ENCODE peak calls at places on chromosome 1, in ten cellular contexts. U is lung, P is IMR-90, G is esophagus squamous epithelium, W is K562, V is HL-60, L is neural progenitor cell, Z is breast epithelium, F is cardiac muscle cell, C is stomach. E is an unnamed sample.

GRCh38 chr1:61253059-61253735 is 170.8 kb downstream of the NFIA start:
- DNase-seq in G (no peak), Z (peak; percentile 81), V (peak; percentile 86), C (peak; percentile 76), U (peak; percentile 80), F (peak; percentile 70), P (peak; percentile 17), W (peak; percentile 87), L (no peak), E (peak; percentile 88)

GRCh38 chr1:106755682-106756406 is 300.6 kb upstream of the PRMT6 start:
- DNase-seq in P (peak; percentile 10), Z (no peak), G (no peak), L (no peak), V (no peak), U (no peak), W (no peak), F (no peak), C (no peak), E (no peak)

GRCh38 chr1:155893389-155894142 is 17.6 kb downstream of the RIT1 start:
- DNase-seq in Z (no peak), G (no peak), C (no peak), L (no peak), F (no peak), V (no peak), W (no peak), P (peak; percentile 91), U (no peak), E (no peak)

GRCh38 chr1:112007169-112007568 is 17.7 kb upstream of the KCND3 start:
- DNase-seq in Z (no peak), F (no peak), W (no peak), G (no peak), P (no peak), L (no peak), V (no peak), U (no peak), C (no peak), E (no peak)

GRCh38 chr1:6603424-6603850 is 768 bp upstream of the KLHL21 start:
- DNase-seq in V (no peak), C (peak; percentile 61), Z (no peak), F (peak; percentile 65), P (peak; percentile 79), L (peak; percentile 68), W (peak; percentile 63), G (no peak), U (peak; percentile 59), E (peak; percentile 64)

GRCh38 chr1:27301052-27301422 is 20.9 kb upstream of the TMEM222 start:
- DNase-seq in U (no peak), W (no peak), Z (no peak), V (no peak), G (no peak), L (no peak), F (no peak), C (no peak), P (no peak), E (no peak)

GRCh38 chr1:222657899-222658298 is 40.0 kb downstream of the MIA3 start:
- DNase-seq in W (no peak), F (no peak), G (no peak), V (no peak), U (no peak), L (no peak), P (no peak), C (no peak), Z (no peak), E (no peak)

GRCh38 chr1:20474333-20474975 is 11.6 kb downstream of the CAMK2N1 start:
- DNase-seq in V (no peak), U (no peak), P (peak; percentile 30), F (no peak), C (no peak), G (no peak), W (no peak), Z (no peak), L (no peak), E (no peak)

GRCh38 chr1:40014253-40014706 is 26.2 kb upstream of the CAP1 start:
- DNase-seq in Z (no peak), V (peak; percentile 61), U (no peak), C (no peak), L (no peak), G (no peak), F (no peak), W (no peak), P (peak; percentile 37), E (no peak)

GRCh38 chr1:107858323-107858722 is 106.7 kb downstream of the VAV3 start:
- DNase-seq in P (no peak), U (no peak), G (no peak), W (no peak), F (no peak), V (no peak), C (no peak), L (peak; percentile 14), Z (no peak), E (no peak)

GRCh38 chr1:53341521-53341895 is 13.6 kb upstream of the LRP8 start:
- DNase-seq in V (no peak), P (no peak), Z (no peak), C (peak; percentile 9), W (no peak), U (no peak), F (no peak), G (no peak), L (no peak), E (peak; percentile 4)

GRCh38 chr1:94031154-94031553 is 89.8 kb downstream of the ABCA4 start:
- DNase-seq in L (no peak), Z (no peak), F (no peak), W (no peak), C (no peak), G (no peak), U (no peak), P (no peak), V (no peak), E (no peak)

GRCh38 chr1:27520651-27521050 is 30.7 kb upstream of the WASF2 start:
- DNase-seq in P (no peak), F (no peak), Z (no peak), C (no peak), U (no peak), W (no peak), L (peak; percentile 33), G (no peak), V (no peak), E (no peak)

GRCh38 chr1:14635421-14635820 is 36.9 kb downstream of the KAZN start:
- DNase-seq in V (no peak), U (no peak), L (no peak), W (no peak), G (no peak), C (no peak), P (no peak), F (no peak), Z (no peak), E (no peak)

GRCh38 chr1:215971793-215972441 is 404.8 kb downstream of the KCTD3 start:
- DNase-seq in P (no peak), U (no peak), G (no peak), C (no peak), Z (no peak), L (peak; percentile 26), W (no peak), V (no peak), F (peak; percentile 63), E (no peak)
- TF ChIP-seq CTCF in P (no peak), U (no peak), G (no peak), C (no peak), Z (no peak), L (peak; percentile 21), W (no peak), V (no peak), F (no peak), E (no peak)

DNA sequence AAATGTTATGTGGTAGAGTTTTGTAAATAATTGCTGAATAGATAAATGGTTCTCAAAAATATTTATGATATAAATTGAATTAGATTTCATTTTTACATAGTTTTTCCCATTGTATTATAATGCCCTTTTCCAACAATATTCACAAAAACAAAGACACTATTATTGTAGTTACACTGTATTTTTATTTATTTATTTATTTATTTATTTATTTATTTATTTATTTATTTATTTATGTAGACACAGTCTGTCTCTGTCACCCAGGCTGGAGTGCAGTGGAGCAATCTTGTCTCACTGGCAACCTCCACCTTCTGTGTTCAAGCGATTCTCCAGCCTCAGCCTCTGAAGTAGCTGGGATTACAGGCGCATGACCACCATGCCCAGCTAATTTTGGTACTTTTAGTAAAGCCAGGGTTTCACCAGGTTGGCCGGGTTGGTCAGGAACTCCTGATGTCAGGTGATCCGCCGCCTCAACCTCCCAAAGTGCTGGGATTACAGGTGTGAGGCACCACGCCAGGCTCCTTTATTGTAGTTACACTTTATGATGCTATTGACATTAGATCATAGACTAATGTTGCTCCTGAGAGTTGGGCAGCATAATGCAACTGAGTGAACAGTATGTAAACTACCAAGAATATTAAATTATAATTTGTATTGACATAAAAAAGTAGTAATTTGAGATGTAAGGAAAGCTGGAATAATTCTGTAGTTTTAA is 1430.0 kb upstream of the PRMT6 start:
- DNase-seq in L (no peak), C (no peak), V (no peak), P (no peak), W (no peak), U (no peak), G (no peak), Z (no peak), F (no peak), E (no peak)
- H3K27me3 ChIP-seq in L (no peaks in the 10 kb centered on the region), C (no peaks in the 10 kb centered on the region), V (no peaks in the 10 kb centered on the region), P (no peaks in the 10 kb centered on the region), W (no peaks in the 10 kb centered on the region), U (no peaks in the 10 kb centered on the region), G (no peaks in the 10 kb centered on the region), Z (no peaks in the 10 kb centered on the region), F (no peaks in the 10 kb centered on the region), E (no peaks in the 10 kb centered on the region)

GRCh38 chr1:37930246-37931142 is 16.4 kb downstream of the INPP5B start:
- DNase-seq in C (no peak), L (no peak), Z (no peak), W (no peak), U (peak; percentile 83), P (peak; percentile 13), F (peak; percentile 63), V (peak; percentile 83), G (no peak), E (no peak)

GRCh38 chr1:37931493-37932158 is 15.2 kb downstream of the INPP5B start:
- DNase-seq in U (peak; percentile 98), L (peak; percentile 99), V (peak; percentile 84), P (peak; percentile 88), G (peak; percentile 79), C (peak; percentile 98), Z (peak; percentile 98), W (peak; percentile 99), F (peak; percentile 98), E (peak; percentile 98)

GRCh38 chr1:37932759-37933158 is 14.1 kb downstream of the INPP5B start:
- DNase-seq in W (peak; percentile 54), Z (no peak), U (no peak), L (no peak), F (no peak), G (no peak), V (no peak), P (peak; percentile 89), C (no peak), E (no peak)

GRCh38 chr1:37926061-37926924 is 20.6 kb downstream of the INPP5B start:
- DNase-seq in G (no peak), C (no peak), U (no peak), V (no peak), Z (no peak), P (no peak), F (no peak), L (no peak), W (no peak), E (no peak)

GRCh38 chr1:37931148-37931492 is 15.7 kb downstream of the INPP5B start:
- DNase-seq in F (no peak), C (no peak), U (peak; percentile 30), Z (no peak), G (no peak), L (no peak), P (no peak), W (no peak), V (no peak), E (peak; percentile 13)
- H3K27ac ChIP-seq in F (peak overlapping the region; percentile 81), C (peak overlapping the region; percentile 84), U (peak overlapping the region; percentile 88), Z (peak overlapping the region; percentile 70), G (peak overlapping the region; percentile 79), L (no peak overlapping the region), P (no peak overlapping the region), W (peak overlapping the region; percentile 70), V (peak overlapping the region; percentile 66), E (no peak overlapping the region)

GRCh38 chr1:170927955-170928850 is 7.1 kb upstream of the MROH9 start:
- DNase-seq in L (no peak), P (no peak), F (no peak), G (no peak), U (no peak), W (no peak), C (no peak), Z (no peak), V (no peak), E (no peak)
- TF ChIP-seq CTCF in L (peak; percentile 42), P (no peak), F (no peak), G (no peak), U (no peak), W (no peak), C (no peak), Z (no peak), V (no peak), E (no peak)

E was measured in body of pancreas.